ENCODE peak calls at places on chromosomes 5 and 9, in nine cellular contexts. X is nucleus accumbens, L is EH, E is Calu3, O is ELF-1, Z is Caki2, N is cardiac fibroblast, K is erythroblast, F is amniotic epithelial cell. J is an unnamed sample.

GRCh38 chr5:76765249-76765648 is 49.3 kb downstream of the F2R start:
- DNase-seq in X (no peak), L (peak; percentile 90), E (no peak), O (no peak), Z (no peak), N (peak; percentile 77), K (no peak), F (no peak), J (no peak)

GRCh38 chr5:132506094-132506692 is 15.6 kb upstream of the IRF1 start:
- DNase-seq in X (no peak), L (peak; percentile 97), E (peak; percentile 48), O (no peak), Z (no peak), N (peak; percentile 85), K (peak; percentile 67), F (peak; percentile 98), J (no peak)

GRCh38 chr9:76191493-76191892 is 202.7 kb downstream of the RFK start:
- DNase-seq in X (no peak), L (no peak), E (no peak), O (no peak), Z (no peak), N (no peak), K (no peak), F (no peak), J (no peak)

GRCh38 chr9:124394167-124394566 is 21.1 kb downstream of the PSMB7 start:
- DNase-seq in X (no peak), L (no peak), E (no peak), O (no peak), Z (no peak), N (no peak), K (no peak), F (no peak), J (no peak)

GRCh38 chr5:142800776-142801494 is 30.8 kb downstream of the ARHGAP26 start:
- DNase-seq in X (no peak), L (no peak), E (no peak), O (no peak), Z (no peak), N (no peak), K (no peak), F (no peak), J (no peak)

GRCh38 chr9:131393622-131394463 is at the start of gene PRRC2B:
- DNase-seq in X (peak; percentile 86), L (peak; percentile 82), E (peak; percentile 83), O (peak; percentile 87), Z (peak; percentile 61), N (peak; percentile 74), K (peak; percentile 93), F (peak; percentile 67), J (peak; percentile 94)

GRCh38 chr9:698276-698675 is 143.2 kb upstream of the DMRT1 start:
- DNase-seq in X (no peak), L (peak; percentile 81), E (no peak), O (no peak), Z (no peak), N (peak; percentile 71), K (no peak), F (peak; percentile 68), J (no peak)

GRCh38 chr9:14400658-14400995 is 86.7 kb upstream of the NFIB start:
- DNase-seq in X (peak; percentile 60), L (peak; percentile 58), E (peak; percentile 24), O (peak; percentile 74), Z (peak; percentile 30), N (peak; percentile 98), K (peak; percentile 43), F (peak; percentile 54), J (no peak)

GRCh38 chr9:79053613-79054012 is 518.2 kb upstream of the TLE4 start:
- DNase-seq in X (no peak), L (peak; percentile 30), E (no peak), O (no peak), Z (no peak), N (no peak), K (no peak), F (peak; percentile 7), J (no peak)

GRCh38 chr5:160162910-160163309 is 43.7 kb upstream of the PWWP2A start:
- DNase-seq in X (no peak), L (no peak), E (no peak), O (no peak), Z (no peak), N (no peak), K (no peak), F (no peak), J (no peak)

GRCh38 chr5:57412010-57412409 is 70.6 kb downstream of the ACTBL2 start:
- DNase-seq in X (no peak), L (no peak), E (no peak), O (no peak), Z (peak; percentile 29), N (peak; percentile 66), K (no peak), F (peak; percentile 97), J (no peak)

GRCh38 chr5:127652952-127653611 is 4.2 kb downstream of the CTXN3 start:
- DNase-seq in X (no peak), L (no peak), E (no peak), O (no peak), Z (no peak), N (no peak), K (no peak), F (no peak), J (no peak)

GRCh38 chr9:33294670-33295432 is 4.5 kb downstream of the NFX1 start:
- DNase-seq in X (no peak), L (no peak), E (no peak), O (no peak), Z (no peak), N (no peak), K (no peak), F (no peak), J (no peak)

GRCh38 chr5:147619281-147619680 is 109.4 kb upstream of the DPYSL3 start:
- DNase-seq in X (no peak), L (no peak), E (no peak), O (no peak), Z (no peak), N (no peak), K (no peak), F (peak; percentile 50), J (no peak)

GRCh38 chr5:15620501-15620900 is 120.5 kb downstream of the FBXL7 start:
- DNase-seq in X (no peak), L (peak; percentile 91), E (no peak), O (no peak), Z (no peak), N (peak; percentile 79), K (no peak), F (peak; percentile 82), J (no peak)

GRCh38 chr9:109733690-109734089 is 46.3 kb upstream of the PALM2AKAP2 start:
- DNase-seq in X (no peak), L (peak; percentile 63), E (peak; percentile 3), O (no peak), Z (no peak), N (peak; percentile 75), K (no peak), F (peak; percentile 75), J (no peak)

GRCh38 chr5:177958696-177959095 is 37.3 kb downstream of the PROP1 start:
- DNase-seq in X (no peak), L (no peak), E (no peak), O (no peak), Z (no peak), N (no peak), K (no peak), F (no peak), J (no peak)

GRCh38 chr5:143713331-143714032 is 98.5 kb upstream of the HMHB1 start:
- DNase-seq in X (no peak), L (peak; percentile 64), E (no peak), O (no peak), Z (no peak), N (peak; percentile 50), K (no peak), F (peak; percentile 79), J (no peak)

GRCh38 chr9:16344343-16344742 is 526.1 kb downstream of the BNC2 start:
- DNase-seq in X (no peak), L (peak; percentile 92), E (no peak), O (peak; percentile 65), Z (peak; percentile 67), N (peak; percentile 95), K (no peak), F (peak; percentile 97), J (no peak)

GRCh38 chr9:91100878-91101450 is 260.8 kb downstream of the AUH start:
- DNase-seq in X (no peak), L (peak; percentile 34), E (no peak), O (peak; percentile 39), Z (no peak), N (peak; percentile 76), K (no peak), F (no peak), J (no peak)

J was measured in neuronal stem cell.